ENCODE peak calls at places on chromosomes 16 and 17, in five cellular contexts. M, D, K, E and R are unnamed samples.

GRCh38 chr16:50425648-50426047 is 56.9 kb upstream of the BRD7 start:
- DNase-seq in M (no peak), E (no peak), D (no peak), K (no peak), R (no peak)

GRCh38 chr17:4642286-4642685 is 808 bp upstream of the ALOX15 start:
- DNase-seq in M (no peak), K (no peak), D (no peak), E (no peak), R (no peak)

GRCh38 chr17:2562162-2562858 is 31.1 kb upstream of the PAFAH1B1 start:
- DNase-seq in D (no peak), E (no peak), K (no peak), M (no peak), R (no peak)

GRCh38 chr16:25108054-25108453 is 3.5 kb upstream of the LCMT1 start:
- DNase-seq in K (no peak), D (no peak), E (no peak), M (no peak), R (no peak)

GRCh38 chr17:39774043-39774442 is 36.3 kb downstream of the GRB7 start:
- DNase-seq in K (no peak), E (no peak), D (no peak), M (no peak), R (no peak)

GRCh38 chr17:79993390-79994221 is 42.1 kb downstream of the TBC1D16 start:
- DNase-seq in K (peak; percentile 44), E (no peak), M (no peak), D (peak; percentile 78), R (peak; percentile 89)

GRCh38 chr16:80577485-80578280 is 36.9 kb downstream of the DYNLRB2 start:
- DNase-seq in M (no peak), E (no peak), K (no peak), D (no peak), R (no peak)

GRCh38 chr16:86942469-86943175 is 364.3 kb downstream of the FOXL1 start:
- DNase-seq in E (no peak), M (no peak), D (no peak), K (no peak), R (no peak)

GRCh38 chr17:62804822-62805221 is 3.3 kb downstream of the MARCHF10 start:
- DNase-seq in E (no peak), M (no peak), K (no peak), D (no peak), R (no peak)

GRCh38 chr17:80264048-80264792 is 3.6 kb downstream of the RNF213 start:
- DNase-seq in K (peak; percentile 51), M (no peak), D (no peak), E (no peak), R (no peak)

GRCh38 chr17:5049314-5049819 is 14.1 kb upstream of the SLC52A1 start:
- DNase-seq in K (no peak), M (no peak), D (no peak), E (no peak), R (no peak)

GRCh38 chr16:68367034-68367433 is 56.2 kb downstream of the PRMT7 start:
- DNase-seq in D (peak; percentile 72), K (no peak), M (peak; percentile 16), E (peak; percentile 10), R (peak; percentile 25)

GRCh38 chr16:86041205-86041604 is 142.2 kb downstream of the IRF8 start:
- DNase-seq in D (no peak), M (no peak), K (no peak), E (no peak), R (no peak)

GRCh38 chr16:85428168-85428898 is 184.8 kb upstream of the GSE1 start:
- DNase-seq in D (peak; percentile 56), E (peak; percentile 69), M (peak; percentile 38), K (peak; percentile 42), R (no peak)

GRCh38 chr17:307295-307691 is 45.3 kb downstream of the RPH3AL start:
- DNase-seq in M (no peak), D (no peak), E (no peak), K (no peak), R (no peak)

GRCh38 chr17:60529806-60530205 is 3.8 kb upstream of the APPBP2 start:
- DNase-seq in K (no peak), E (no peak), D (no peak), M (no peak), R (no peak)

GRCh38 chr17:2263183-2263954 is 40.2 kb downstream of the SMG6 start:
- DNase-seq in K (no peak), D (no peak), E (no peak), M (no peak), R (no peak)

GRCh38 chr17:6517017-6517416 is 39.3 kb downstream of the PITPNM3 start:
- DNase-seq in K (no peak), M (no peak), D (no peak), E (no peak), R (no peak)

GRCh38 chr17:27239046-27239445 is 54.9 kb upstream of the WSB1 start:
- DNase-seq in D (no peak), E (no peak), K (peak; percentile 33), M (no peak), R (no peak)

GRCh38 chr17:43591750-43592562 is 45.8 kb upstream of the ETV4 start:
- DNase-seq in M (no peak), K (no peak), E (no peak), D (peak; percentile 62), R (no peak)

GRCh38 chr16:72927199-72928088 is 120.5 kb downstream of the ZFHX3 start:
- DNase-seq in D (no peak), K (no peak), M (no peak), E (no peak), R (peak; percentile 86)

GRCh38 chr16:88355389-88356123 is 27.2 kb upstream of the ZNF469 start:
- DNase-seq in K (no peak), E (no peak), M (no peak), D (no peak), R (no peak)

GRCh38 chr17:17051791-17052461 is 9.7 kb downstream of the MPRIP start:
- DNase-seq in M (no peak), K (no peak), E (no peak), D (peak; percentile 77), R (no peak)